ENCODE peak calls at places on chromosome 17, in seven cellular contexts. D, O, F, C, Q, M and Z are unnamed samples.

GRCh38 chr17:38727661-38728220 is 2.4 kb upstream of the CISD3 start:
- DNase-seq in D (no peak), O (no peak), F (no peak), C (no peak), Q (no peak), M (no peak), Z (peak)

GRCh38 chr17:2054262-2054739 is 602 bp upstream of the HIC1 start:
- DNase-seq in D (peak), O (peak), F (peak), C (peak), Q (peak), M (no peak), Z (peak)

GRCh38 chr17:65537845-65538678 is 23.4 kb downstream of the AXIN2 start:
- DNase-seq in D (no peak), O (no peak), F (no peak), C (no peak), Q (no peak), M (peak), Z (no peak)

GRCh38 chr17:16297367-16298139 is 55.7 kb downstream of the CENPV start:
- DNase-seq in D (no peak), O (no peak), F (no peak), C (no peak), Q (no peak), M (no peak), Z (no peak)

GRCh38 chr17:57739402-57740224 is 5.5 kb downstream of the CCDC182 start:
- DNase-seq in D (no peak), O (peak), F (no peak), C (peak), Q (no peak), M (no peak), Z (peak)

GRCh38 chr17:14637260-14637659 is 336.4 kb downstream of the HS3ST3B1 start:
- DNase-seq in D (no peak), O (no peak), F (no peak), C (no peak), Q (no peak), M (no peak), Z (no peak)

GRCh38 chr17:51640108-51640622 is 379.8 kb downstream of the UTP18 start:
- DNase-seq in D (no peak), O (peak), F (no peak), C (no peak), Q (no peak), M (no peak), Z (peak)

GRCh38 chr17:74176546-74177001 is 26.9 kb upstream of the RPL38 start:
- DNase-seq in D (peak), O (peak), F (no peak), C (peak), Q (peak), M (peak), Z (peak)

GRCh38 chr17:82330322-82331239 is 3.0 kb downstream of the SECTM1 start:
- DNase-seq in D (peak), O (peak), F (no peak), C (peak), Q (peak), M (peak), Z (peak)

GRCh38 chr17:73560661-73561060 is 83.6 kb downstream of the SDK2 start:
- DNase-seq in D (no peak), O (peak), F (no peak), C (no peak), Q (no peak), M (no peak), Z (peak)

GRCh38 chr17:43092891-43093290 is 32.3 kb downstream of the BRCA1 start:
- DNase-seq in D (no peak), O (no peak), F (no peak), C (peak), Q (peak), M (peak), Z (no peak)

GRCh38 chr17:48052956-48053757 is 5.0 kb downstream of the NFE2L1 start:
- DNase-seq in D (peak), O (no peak), F (peak), C (peak), Q (peak), M (no peak), Z (no peak)

GRCh38 chr17:28807925-28808641 is 34.5 kb downstream of the FAM222B start:
- DNase-seq in D (no peak), O (peak), F (no peak), C (peak), Q (peak), M (peak), Z (peak)

GRCh38 chr17:45745843-45746494 is 38.2 kb upstream of the CRHR1 start:
- DNase-seq in D (no peak), O (no peak), F (peak), C (no peak), Q (no peak), M (no peak), Z (no peak)

GRCh38 chr17:6752068-6752909 is 3.6 kb upstream of the XAF1 start:
- DNase-seq in D (peak), O (peak), F (peak), C (peak), Q (peak), M (peak), Z (peak)

GRCh38 chr17:6748617-6749016 is 7.2 kb upstream of the XAF1 start:
- DNase-seq in D (no peak), O (no peak), F (no peak), C (no peak), Q (no peak), M (no peak), Z (no peak)

GRCh38 chr17:6753565-6753964 is 2.3 kb upstream of the XAF1 start:
- DNase-seq in D (no peak), O (no peak), F (no peak), C (no peak), Q (no peak), M (no peak), Z (no peak)

GRCh38 chr17:6753006-6753445 is 2.8 kb upstream of the XAF1 start:
- DNase-seq in D (peak), O (peak), F (peak), C (peak), Q (peak), M (peak), Z (peak)

GRCh38 chr17:6749519-6749918 is 6.3 kb upstream of the XAF1 start:
- DNase-seq in D (no peak), O (peak), F (no peak), C (peak), Q (no peak), M (no peak), Z (peak)
- TF ChIP-seq CTCF in D (no peak), O (no peak), F (no peak), C (no peak), Q (peak), M (no peak), Z (no peak)

DNA sequence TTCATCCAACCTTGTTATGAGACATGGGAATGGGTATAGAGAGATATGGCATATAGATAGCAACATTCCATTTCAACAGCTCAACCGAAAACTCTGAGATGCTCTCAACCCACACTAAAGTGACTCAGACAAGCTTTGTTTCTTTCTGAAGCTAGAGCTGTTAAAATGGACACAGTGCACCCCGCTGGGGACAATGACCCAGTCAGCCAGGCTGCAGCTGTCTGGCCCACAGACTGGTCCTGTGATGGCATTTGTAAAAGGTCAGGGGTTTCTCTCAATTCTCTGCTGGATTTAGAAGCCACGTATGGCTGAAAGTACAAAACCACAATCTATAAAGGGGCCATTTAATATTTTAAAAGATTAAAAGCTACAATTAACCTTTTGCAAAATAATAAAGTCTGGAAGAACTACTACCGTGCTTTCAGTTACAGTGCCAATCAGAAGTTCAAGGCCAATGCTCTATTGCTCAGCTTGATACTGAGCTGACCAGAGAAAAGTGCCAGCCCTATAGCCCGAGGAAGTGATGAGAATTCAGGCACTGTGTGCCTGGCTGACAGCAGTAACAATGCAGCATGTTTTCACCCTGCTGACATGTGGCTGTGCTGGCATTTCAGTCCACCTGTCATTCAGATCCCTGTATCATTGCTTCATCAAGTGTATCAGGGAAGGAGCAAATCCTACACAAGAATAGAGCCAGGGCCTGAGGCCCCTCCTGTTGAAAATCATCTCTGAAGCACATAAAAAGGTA is 60.2 kb downstream of the TEX2 start:
- DNase-seq in D (no peak), O (peak), F (no peak), C (peak), Q (peak), M (peak), Z (peak)
- H3K4me3 ChIP-seq in D (no peak), O (no peak), F (no peak), C (no peak), Q (no peak), M (no peak), Z (no peak)

DNA sequence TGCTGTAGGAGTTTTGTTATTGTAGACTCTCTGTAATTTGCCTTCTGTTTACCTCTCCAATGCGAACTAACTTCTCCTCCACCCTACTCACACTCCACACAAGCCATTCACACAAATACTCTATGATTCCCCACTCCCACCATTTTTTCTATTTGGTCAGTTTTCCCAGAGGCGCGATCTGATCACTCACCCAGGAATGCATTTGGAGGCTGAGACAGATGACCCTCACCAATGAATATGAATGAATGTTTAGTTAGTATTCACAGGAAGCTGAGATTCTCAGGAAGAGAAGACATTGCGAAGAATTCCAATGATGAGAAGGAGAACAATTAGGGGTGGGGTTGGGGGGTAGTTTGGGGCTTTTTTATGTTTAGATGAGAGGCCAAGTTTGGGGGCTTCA is 10.5 kb upstream of the ANKFN1 start:
- DNase-seq in D (no peak), O (no peak), F (no peak), C (no peak), Q (peak), M (no peak), Z (no peak)
- TF ChIP-seq CTCF in D (no peak), O (no peak), F (no peak), C (no peak), Q (no peak), M (no peak), Z (no peak)

DNA sequence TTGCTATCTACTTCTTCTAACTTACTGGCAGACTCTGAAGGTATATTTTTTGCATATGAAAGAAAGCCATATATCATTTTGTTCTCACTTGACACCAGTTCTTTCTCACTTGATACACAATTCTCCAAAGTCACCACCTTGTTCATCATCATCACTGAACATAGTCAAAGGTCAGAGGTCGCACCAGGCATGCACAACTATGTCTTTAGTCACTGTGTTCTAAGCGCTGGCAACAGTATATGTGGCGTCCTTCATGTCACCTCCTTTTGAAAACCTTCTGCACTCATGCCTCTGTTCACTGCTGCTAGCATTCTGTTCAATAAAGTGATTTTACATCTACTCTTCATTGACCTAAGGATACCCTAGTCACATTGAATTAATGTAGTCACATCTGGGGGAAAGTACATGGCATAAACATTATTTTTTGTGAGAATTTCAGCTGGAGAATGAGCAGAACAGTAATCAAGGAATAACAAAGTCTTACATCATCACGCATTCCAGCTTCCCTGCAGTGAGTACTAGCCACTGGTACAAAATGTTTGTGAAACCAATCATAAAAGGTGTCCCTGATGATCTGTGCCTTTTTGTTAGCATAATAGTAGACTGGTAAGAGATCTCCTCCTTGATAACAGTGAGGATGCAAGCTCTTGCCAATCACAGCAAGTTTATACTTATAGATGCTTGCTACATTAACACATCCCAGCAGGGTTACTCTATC is 20.5 kb upstream of the TBX4 start:
- DNase-seq in D (no peak), O (no peak), F (no peak), C (peak), Q (peak), M (peak), Z (no peak)
- H3K4me3 ChIP-seq in D (no peak), O (no peak), F (no peak), C (no peak), Q (no peak), M (no peak), Z (no peak)

DNA sequence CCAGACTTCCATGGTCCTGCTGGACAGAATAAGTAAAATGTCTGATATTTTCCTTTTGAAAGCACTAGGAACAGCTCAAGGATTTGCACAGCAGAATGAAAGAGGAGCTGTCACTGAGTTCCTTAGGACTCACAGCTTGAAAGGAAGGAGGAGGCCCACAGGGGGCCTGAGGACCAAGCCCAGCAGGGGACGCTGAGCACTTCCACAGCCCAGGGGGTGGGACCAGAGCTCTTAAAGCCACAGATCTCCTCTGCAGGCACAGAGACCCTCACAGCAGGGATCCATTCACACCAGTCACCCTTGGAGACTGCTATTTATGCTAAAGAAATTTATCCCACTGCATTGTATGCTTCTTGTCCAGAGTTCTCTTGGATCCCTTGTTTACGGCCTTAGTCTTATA is 253.3 kb downstream of the STX8 start:
- DNase-seq in D (no peak), O (no peak), F (no peak), C (no peak), Q (no peak), M (no peak), Z (no peak)
- TF ChIP-seq CTCF in D (no peak), O (no peak), F (no peak), C (peak), Q (no peak), M (no peak), Z (no peak)